ENCODE peak calls at places on chromosomes 4 and X, in four cellular contexts. I, R, E and G are unnamed samples.

GRCh38 chr4:54187148-54187547 is 41.9 kb upstream of the PDGFRA start:
- DNase-seq in E (no peak), I (no peak), R (no peak), G (no peak)

GRCh38 chrX:47501226-47502071 is 18.4 kb upstream of the ZNF41 start:
- DNase-seq in I (no peak), E (no peak), R (peak; percentile 56), G (no peak)

GRCh38 chr4:98262431-98262830 is 1.2 kb downstream of the RAP1GDS1 start:
- DNase-seq in R (no peak), I (no peak), E (no peak), G (peak; percentile 6)

GRCh38 chr4:108249397-108249796 is 80.7 kb upstream of the LEF1 start:
- DNase-seq in I (no peak), R (no peak), E (no peak), G (no peak)

GRCh38 chrX:95346854-95347253 is 1337.8 kb upstream of the DIAPH2 start:
- DNase-seq in R (no peak), I (no peak), E (no peak), G (no peak)

GRCh38 chr4:102578819-102579218 is 77.7 kb downstream of the NFKB1 start:
- DNase-seq in I (no peak), R (no peak), E (no peak), G (no peak)

GRCh38 chrX:72094894-72095293 is 36.8 kb downstream of the RTL5 start:
- DNase-seq in E (peak; percentile 68), R (no peak), I (peak; percentile 35), G (peak; percentile 86)

GRCh38 chrX:122475306-122475705 is 708.8 kb upstream of the GRIA3 start:
- DNase-seq in E (no peak), I (no peak), R (no peak), G (no peak)

GRCh38 chr4:139581096-139581495 is 25.1 kb upstream of the SETD7 start:
- DNase-seq in R (no peak), I (no peak), E (no peak), G (no peak)

GRCh38 chrX:140503714-140504351 is 1.0 kb downstream of the SOX3 start:
- DNase-seq in I (no peak), R (no peak), E (no peak), G (no peak)

GRCh38 chrX:152992120-152992519 is 1.8 kb downstream of the PNMA5 start:
- DNase-seq in I (no peak), E (no peak), R (no peak), G (no peak)

GRCh38 chr4:6680372-6681034 is 13.2 kb upstream of the S100P start:
- DNase-seq in R (no peak), E (no peak), I (no peak), G (no peak)

GRCh38 chrX:69615779-69616519 is at the start of gene EDA:
- DNase-seq in I (peak; percentile 13), E (peak; percentile 62), R (peak; percentile 36), G (peak; percentile 66)

GRCh38 chr4:39237179-39237578 is 54.9 kb downstream of the WDR19 start:
- DNase-seq in I (no peak), R (no peak), E (no peak), G (no peak)

GRCh38 chrX:39603291-39603690 is 494.5 kb downstream of the BCOR start:
- DNase-seq in R (no peak), E (no peak), I (no peak), G (no peak)

GRCh38 chrX:357035-357692 is 29.5 kb downstream of the PPP2R3B start:
- DNase-seq in I (no peak), E (no peak), R (no peak), G (no peak)

GRCh38 chr4:143455211-143455610 is 58.3 kb upstream of the SMARCA5 start:
- DNase-seq in E (no peak), I (no peak), R (no peak), G (no peak)

GRCh38 chr4:139112650-139113049 is 64.4 kb downstream of the ELF2 start:
- DNase-seq in R (no peak), E (no peak), I (no peak), G (no peak)

GRCh38 chr4:7018281-7018680 is 24.9 kb upstream of the TADA2B start:
- DNase-seq in R (no peak), E (no peak), I (no peak), G (no peak)

GRCh38 chr4:108874806-108875205 is 112.0 kb upstream of the ETNPPL start:
- DNase-seq in I (no peak), R (no peak), E (no peak), G (no peak)

GRCh38 chr4:1416051-1416947 is 10.1 kb upstream of the NKX1-1 start:
- DNase-seq in R (no peak), E (no peak), I (no peak), G (no peak)

GRCh38 chr4:165094873-165095272 is 17.8 kb downstream of the TMEM192 start:
- DNase-seq in R (no peak), I (no peak), E (no peak), G (no peak)

GRCh38 chr4:130393246-130394041 is 1297.5 kb downstream of the C4orf33 start:
- DNase-seq in R (peak; percentile 18), I (no peak), E (no peak), G (no peak)

GRCh38 chr4:87975466-87975865 is at the start of gene SPP1:
- DNase-seq in I (no peak), E (no peak), R (no peak), G (peak; percentile 2)

GRCh38 chr4:38562751-38563198 is 101.2 kb upstream of the KLF3 start:
- DNase-seq in R (no peak), E (no peak), I (no peak), G (no peak)